ENCODE peak calls at places on chromosomes 5 and 9, in six cellular contexts. G is pancreas, R is RWPE1, J is transverse colon, W is GM06990, Z is brain microvascular endothelial cell. B is an unnamed sample.

GRCh38 chr9:125694478-125694877 is 12.5 kb downstream of the MAPKAP1 start:
- DNase-seq in G (no peak), R (no peak), J (no peak), W (no peak), Z (peak; percentile 40), B (no peak)

GRCh38 chr9:127904888-127905728 is 5.7 kb upstream of the ST6GALNAC6 start:
- DNase-seq in G (no peak), R (no peak), J (peak; percentile 80), W (peak; percentile 64), Z (no peak), B (no peak)

GRCh38 chr5:173326501-173326960 is 1.7 kb downstream of the STC2 start:
- DNase-seq in G (no peak), R (peak; percentile 75), J (no peak), W (no peak), Z (peak; percentile 79), B (no peak)

GRCh38 chr5:80711938-80712337 is 57.2 kb upstream of the DHFR start:
- DNase-seq in G (no peak), R (peak; percentile 34), J (no peak), W (no peak), Z (peak; percentile 11), B (no peak)

GRCh38 chr9:82982271-82982880 is 80.6 kb downstream of the RASEF start:
- DNase-seq in G (no peak), R (no peak), J (no peak), W (no peak), Z (no peak), B (no peak)

GRCh38 chr9:14119694-14120514 is 194.0 kb downstream of the NFIB start:
- DNase-seq in G (no peak), R (peak; percentile 20), J (no peak), W (no peak), Z (no peak), B (no peak)

GRCh38 chr9:131318211-131318610 is 28.7 kb downstream of the PLPP7 start:
- DNase-seq in G (no peak), R (no peak), J (no peak), W (no peak), Z (no peak), B (no peak)

GRCh38 chr9:95440447-95440846 is 76.3 kb downstream of the PTCH1 start:
- DNase-seq in G (no peak), R (no peak), J (no peak), W (no peak), Z (no peak), B (no peak)

GRCh38 chr5:177973066-177973635 is 22.9 kb downstream of the PROP1 start:
- DNase-seq in G (no peak), R (no peak), J (no peak), W (no peak), Z (no peak), B (no peak)

GRCh38 chr9:84136119-84136868 is 155.7 kb downstream of the RMI1 start:
- DNase-seq in G (no peak), R (peak; percentile 90), J (peak; percentile 45), W (no peak), Z (no peak), B (no peak)

GRCh38 chr9:120877276-120878034 is 467 bp upstream of the PHF19 start:
- DNase-seq in G (peak; percentile 79), R (peak; percentile 86), J (peak; percentile 68), W (peak; percentile 84), Z (peak; percentile 20), B (peak; percentile 91)

GRCh38 chr5:13745508-13745907 is 199.0 kb downstream of the DNAH5 start:
- DNase-seq in G (no peak), R (peak; percentile 60), J (no peak), W (no peak), Z (peak; percentile 55), B (no peak)

GRCh38 chr5:79259810-79260209 is 23.9 kb downstream of the JMY start:
- DNase-seq in G (no peak), R (no peak), J (no peak), W (no peak), Z (no peak), B (no peak)

GRCh38 chr5:110651507-110651906 is 75.0 kb downstream of the TMEM232 start:
- DNase-seq in G (no peak), R (no peak), J (no peak), W (no peak), Z (peak; percentile 4), B (no peak)

GRCh38 chr5:125317546-125317995 is 571.1 kb upstream of the ZNF608 start:
- DNase-seq in G (no peak), R (no peak), J (no peak), W (no peak), Z (no peak), B (no peak)

GRCh38 chr9:117073539-117074336 is 341.1 kb downstream of the ASTN2 start:
- DNase-seq in G (no peak), R (peak; percentile 57), J (no peak), W (no peak), Z (peak; percentile 3), B (peak; percentile 73)

GRCh38 chr9:86405926-86406325 is 51.7 kb upstream of the TUT7 start:
- DNase-seq in G (no peak), R (peak; percentile 88), J (no peak), W (no peak), Z (peak; percentile 88), B (no peak)

GRCh38 chr9:15505927-15506326 is 4.8 kb downstream of the PSIP1 start:
- DNase-seq in G (no peak), R (no peak), J (no peak), W (no peak), Z (no peak), B (no peak)

GRCh38 chr5:115246361-115246991 is 16.2 kb downstream of the PGGT1B start:
- DNase-seq in G (no peak), R (peak; percentile 55), J (no peak), W (no peak), Z (no peak), B (no peak)

GRCh38 chr9:117034862-117035261 is 347.8 kb downstream of the TRIM32 start:
- DNase-seq in G (no peak), R (peak; percentile 32), J (no peak), W (no peak), Z (peak; percentile 1), B (no peak)

GRCh38 chr5:76855961-76856360 is 6.1 kb downstream of the S100Z start:
- DNase-seq in G (no peak), R (no peak), J (no peak), W (peak; percentile 13), Z (no peak), B (no peak)

GRCh38 chr9:36093384-36093783 is 43.1 kb upstream of the GLIPR2 start:
- DNase-seq in G (no peak), R (no peak), J (no peak), W (no peak), Z (no peak), B (no peak)

GRCh38 chr5:54518146-54519082 is 855 bp downstream of the SNX18 start:
- DNase-seq in G (peak; percentile 86), R (peak; percentile 40), J (peak; percentile 58), W (peak; percentile 15), Z (no peak), B (peak; percentile 77)

GRCh38 chr5:32172908-32173393 is 1.2 kb downstream of the GOLPH3 start:
- DNase-seq in G (no peak), R (no peak), J (no peak), W (no peak), Z (no peak), B (peak; percentile 25)

GRCh38 chr5:78699565-78700143 is 51.1 kb upstream of the LHFPL2 start:
- DNase-seq in G (no peak), R (peak; percentile 95), J (peak; percentile 47), W (no peak), Z (peak; percentile 96), B (no peak)

GRCh38 chr9:97740848-97741821 is 44.0 kb upstream of the XPA start:
- DNase-seq in G (peak; percentile 85), R (peak; percentile 90), J (peak; percentile 23), W (peak; percentile 38), Z (peak; percentile 42), B (peak; percentile 48)

GRCh38 chr5:176642675-176643490 is 4.4 kb upstream of the TSPAN17 start:
- DNase-seq in G (no peak), R (no peak), J (no peak), W (no peak), Z (no peak), B (no peak)

GRCh38 chr5:159444441-159445082 is 114.3 kb upstream of the IL12B start:
- DNase-seq in G (no peak), R (peak; percentile 81), J (no peak), W (no peak), Z (peak; percentile 47), B (peak; percentile 60)

GRCh38 chr9:23447166-23447565 is 378.9 kb downstream of the ELAVL2 start:
- DNase-seq in G (no peak), R (no peak), J (no peak), W (no peak), Z (no peak), B (no peak)

GRCh38 chr5:102283111-102283797 is 12.8 kb downstream of the SLCO4C1 start:
- DNase-seq in G (no peak), R (no peak), J (no peak), W (no peak), Z (no peak), B (no peak)
- TF ChIP-seq CTCF in G (no peak), R (no peak), J (no peak), W (no peak), Z (no peak), B (no peak)

DNA sequence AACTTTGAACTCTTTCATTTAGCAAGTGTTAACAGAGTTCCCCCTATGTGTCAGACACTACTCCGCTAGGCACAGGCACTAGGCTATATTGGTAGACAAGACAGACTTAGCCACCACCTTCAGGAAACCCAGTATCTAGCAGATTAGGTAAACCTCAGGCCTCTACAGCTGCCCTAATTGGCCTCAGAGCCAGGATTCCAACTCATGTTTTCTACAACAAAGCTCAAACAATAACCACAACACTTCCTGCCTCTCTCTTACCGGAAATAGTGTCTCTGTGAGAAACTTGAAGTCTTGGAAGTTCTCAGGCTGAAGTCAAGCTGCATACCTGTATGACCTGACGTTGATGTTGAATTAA is 116.6 kb upstream of the SLC44A1 start:
- DNase-seq in G (no peak), R (no peak), J (no peak), W (peak; percentile 23), Z (peak; percentile 71), B (peak; percentile 50)
- TF ChIP-seq CTCF in G (no peak), R (no peak), J (no peak), W (no peak), Z (no peak), B (no peak)

DNA sequence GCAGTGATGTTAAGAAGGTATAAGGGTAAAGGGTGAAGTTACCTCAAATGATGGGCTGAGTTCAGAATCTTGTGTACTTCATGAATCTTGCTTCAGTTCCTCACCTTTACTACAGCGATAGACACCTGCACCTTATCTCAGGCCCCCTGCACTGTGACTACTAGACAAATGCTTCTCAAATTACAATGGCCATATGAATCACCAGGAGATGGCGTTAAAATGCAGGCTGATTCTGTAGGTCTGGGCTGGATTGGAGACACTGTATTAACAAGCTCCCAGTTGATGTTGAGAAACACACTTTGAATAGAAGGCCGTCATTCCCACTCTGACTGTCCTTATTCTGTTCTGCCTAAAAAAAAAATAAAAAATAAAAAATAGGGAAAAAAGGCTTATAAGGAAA is 29.8 kb downstream of the TARS1 start:
- DNase-seq in G (no peak), R (no peak), J (no peak), W (no peak), Z (peak; percentile 52), B (peak; percentile 9)
- TF ChIP-seq CTCF in G (no peak), R (no peak), J (no peak), W (no peak), Z (peak; percentile 71), B (peak; percentile 52)

DNA sequence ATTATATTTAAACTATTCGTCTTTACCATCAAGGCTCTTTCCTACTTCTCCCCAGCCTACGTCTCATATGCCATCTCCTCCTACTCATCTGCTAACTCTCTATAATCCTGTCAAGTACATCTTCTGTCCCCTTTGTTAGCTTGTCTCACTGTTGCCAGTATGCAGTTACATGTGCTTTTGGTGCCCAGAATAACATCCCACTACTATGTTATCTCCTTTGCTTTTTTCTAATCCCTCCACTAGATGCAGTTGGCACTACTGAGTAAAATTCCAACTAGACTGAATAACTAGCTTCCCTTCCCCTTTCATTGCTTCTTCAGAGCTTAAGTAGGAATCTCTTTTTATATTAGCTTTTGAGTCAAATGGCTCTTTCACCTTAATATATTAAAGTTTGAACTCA is 3.0 kb upstream of the ARRDC3 start:
- DNase-seq in G (no peak), R (no peak), J (no peak), W (no peak), Z (no peak), B (no peak)
- TF ChIP-seq CTCF in G (no peak), R (no peak), J (no peak), W (no peak), Z (no peak), B (no peak)

B was measured in GM13977.